ENCODE peak calls at places on chromosomes 16 and 17, in seven cellular contexts. Y is endothelial cell of umbilical vein; O is CD8-positive, alpha-beta T cell; M is right atrium auricular region; G is neural crest cell; X is nephron progenitor cell; F is IMR-90. D is an unnamed sample.

GRCh38 chr17:81510524-81510797 is 2.1 kb downstream of the ACTG1 start:
- DNase-seq in X (no peak), Y (no peak), G (no peak), O (no peak), M (no peak), F (no peak), D (no peak)

GRCh38 chr17:64213995-64214507 is 49.0 kb downstream of the TEX2 start:
- DNase-seq in X (no peak), F (no peak), Y (peak; percentile 72), G (no peak), M (no peak), O (no peak), D (no peak)

GRCh38 chr17:82110298-82110697 is 12.3 kb upstream of the FASN start:
- DNase-seq in X (no peak), O (no peak), M (no peak), Y (no peak), F (no peak), G (no peak), D (no peak)

GRCh38 chr17:41338961-41339485 is 11.6 kb downstream of the KRT33A start:
- DNase-seq in M (no peak), Y (no peak), G (no peak), X (no peak), O (peak; percentile 38), F (peak; percentile 39), D (no peak)

GRCh38 chr16:15073101-15073500 is 17.2 kb upstream of the NTAN1 start:
- DNase-seq in M (no peak), O (no peak), G (no peak), X (no peak), Y (no peak), F (no peak), D (no peak)

GRCh38 chr16:84832488-84833141 is 12.8 kb downstream of the CRISPLD2 start:
- DNase-seq in X (no peak), O (no peak), F (peak; percentile 100), G (no peak), M (peak; percentile 98), Y (no peak), D (no peak)

GRCh38 chr16:69417537-69418199 is 6.8 kb upstream of the CYB5B start:
- DNase-seq in M (peak; percentile 34), Y (peak; percentile 64), F (no peak), G (no peak), O (no peak), X (no peak), D (no peak)

GRCh38 chr17:15231851-15232516 is 33.1 kb downstream of the PMP22 start:
- DNase-seq in X (no peak), F (no peak), O (no peak), M (no peak), Y (no peak), G (no peak), D (no peak)

GRCh38 chr17:4708436-4708835 is 2.0 kb upstream of the ARRB2 start:
- DNase-seq in F (no peak), Y (no peak), M (no peak), X (no peak), G (no peak), O (peak; percentile 49), D (no peak)

GRCh38 chr17:80260791-80261158 is at the start of gene RNF213:
- DNase-seq in X (peak; percentile 70), Y (peak; percentile 6), F (no peak), O (peak; percentile 54), G (peak; percentile 40), M (no peak), D (peak; percentile 46)

GRCh38 chr17:40063034-40063765 is 435 bp downstream of the THRA start:
- DNase-seq in O (peak; percentile 41), F (no peak), Y (peak; percentile 67), G (peak; percentile 49), M (no peak), X (peak; percentile 69), D (peak; percentile 55)

GRCh38 chr17:49494399-49494798 is 694 bp upstream of the NGFR start:
- DNase-seq in M (no peak), G (no peak), F (no peak), O (no peak), Y (no peak), X (no peak), D (no peak)

GRCh38 chr16:84079664-84080063 is 37.1 kb upstream of the SLC38A8 start:
- DNase-seq in F (no peak), M (no peak), Y (no peak), G (no peak), O (no peak), X (no peak), D (no peak)

GRCh38 chr17:78751447-78752067 is 30.5 kb downstream of the CYTH1 start:
- DNase-seq in O (no peak), F (no peak), X (no peak), Y (no peak), G (no peak), M (no peak), D (no peak)

DNA sequence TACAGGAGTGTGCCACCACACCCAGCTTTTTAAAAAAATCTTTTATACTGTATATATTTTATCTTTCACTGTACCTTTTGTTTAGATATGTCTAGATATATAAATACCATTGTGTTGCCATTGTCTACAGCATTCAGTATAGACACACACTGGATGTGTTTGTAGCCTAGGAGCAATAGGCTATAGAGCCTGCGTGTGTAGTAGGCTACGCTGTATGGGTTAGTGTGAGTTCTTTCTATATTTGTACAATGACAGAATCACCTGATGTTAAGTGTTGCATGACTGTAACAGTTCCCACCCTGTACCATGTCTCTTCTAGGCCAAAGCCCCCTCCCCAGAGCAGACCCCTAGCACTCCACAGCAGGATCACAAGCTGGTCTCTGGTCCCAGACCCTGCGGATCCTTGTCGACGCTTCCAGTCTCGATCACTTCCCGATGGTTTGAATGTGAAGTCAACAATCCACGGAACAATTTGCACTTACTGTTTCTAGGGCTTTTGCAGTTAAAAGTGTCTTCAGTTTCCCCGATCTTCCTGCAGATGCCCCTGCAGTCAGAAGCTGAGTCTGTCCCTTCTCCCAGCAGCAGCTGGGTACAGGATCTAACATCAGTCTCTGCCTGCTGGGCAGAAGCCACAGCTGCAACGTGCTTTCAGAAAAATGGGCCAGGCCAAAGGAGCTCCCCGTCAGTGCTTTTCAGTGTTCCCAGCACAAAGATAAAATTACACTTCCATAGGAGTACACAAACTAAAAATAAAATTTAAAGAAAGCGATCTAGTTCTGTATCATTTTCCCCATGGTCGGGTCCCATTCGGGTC is 35.3 kb downstream of the ADAM11 start:
- DNase-seq in O (no peak), F (no peak), G (no peak), M (no peak), Y (no peak), X (no peak), D (no peak)
- TF ChIP-seq CTCF in O (no peak), F (no peak), G (no peak), M (no peak), Y (no peak), X (no peak), D (no peak)

DNA sequence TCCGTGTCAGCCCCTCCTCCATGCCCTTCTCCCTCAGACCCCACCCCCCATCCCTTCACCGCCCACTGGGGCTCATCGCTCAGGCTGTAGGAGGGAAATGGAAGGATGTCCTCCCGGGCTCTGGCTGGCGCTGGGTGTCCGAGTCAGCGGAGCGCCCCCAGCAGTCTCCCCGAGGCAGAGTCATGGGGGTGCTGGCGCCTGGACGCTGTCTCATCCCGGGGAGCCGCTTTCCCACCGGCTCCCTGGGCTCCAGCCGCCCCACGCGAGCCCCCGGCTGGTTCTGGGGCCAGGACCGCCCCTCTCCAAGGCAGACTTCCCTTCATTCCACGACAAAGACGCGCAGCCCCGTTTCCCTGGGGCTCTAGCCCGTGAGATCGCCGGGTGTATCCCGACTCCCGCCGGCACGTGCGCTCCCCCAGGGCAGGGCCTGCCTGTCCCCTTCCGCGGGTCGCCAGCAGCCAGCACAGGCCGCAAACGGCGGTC is 398 bp upstream of the ANTKMT start:
- DNase-seq in X (peak; percentile 68), F (peak; percentile 70), G (peak; percentile 53), Y (peak; percentile 45), M (no peak), O (no peak), D (no peak)
- TF ChIP-seq CTCF in X (no peak), F (peak; percentile 42), G (no peak), Y (no peak), M (no peak), O (no peak), D (no peak)

DNA sequence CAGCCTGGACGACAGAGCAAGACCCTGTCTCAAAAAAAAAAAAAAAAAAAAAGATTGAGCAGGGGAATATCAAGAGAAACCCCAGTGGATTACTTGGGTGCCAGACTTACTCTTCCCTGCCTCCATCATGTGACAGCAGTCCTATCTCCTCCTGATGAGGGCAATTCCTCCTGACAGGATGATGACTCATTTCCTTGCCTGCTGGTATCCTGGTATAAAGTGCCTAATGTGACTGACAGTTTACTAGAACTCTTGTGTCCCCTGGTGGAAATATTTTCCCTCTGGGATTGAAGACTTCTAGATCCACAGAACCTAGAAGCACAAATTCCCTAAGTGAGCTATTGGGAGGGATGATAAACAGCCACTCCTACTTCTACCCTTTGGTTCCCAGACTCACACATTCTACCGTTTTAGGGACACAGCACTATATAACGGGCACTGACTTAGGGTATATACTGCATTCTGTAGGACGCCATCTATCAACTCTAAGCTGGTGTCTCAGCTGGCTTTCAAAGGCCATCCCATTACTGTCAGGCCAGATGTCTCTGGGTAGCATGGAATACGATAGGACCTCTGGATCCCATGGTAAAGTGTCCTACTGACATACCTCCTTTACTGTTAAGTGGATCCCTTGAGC is 114.6 kb upstream of the MED13 start:
- DNase-seq in Y (peak; percentile 80), F (peak; percentile 50), M (no peak), G (no peak), O (no peak), X (no peak), D (no peak)
- TF ChIP-seq CTCF in Y (peak; percentile 19), F (no peak), M (no peak), G (no peak), O (no peak), X (no peak), D (no peak)

GRCh38 chr16:67666538-67667433 is at the start of the genes C16orf86 and ENKD1:
- DNase-seq in F (peak; percentile 41), X (peak; percentile 90), O (peak; percentile 83), G (peak; percentile 81), Y (peak; percentile 73), M (peak; percentile 88), D (peak; percentile 80)

GRCh38 chr16:67669499-67670101 is 3.0 kb downstream of the C16orf86 start:
- DNase-seq in X (no peak), M (no peak), Y (no peak), F (no peak), G (no peak), O (no peak), D (no peak)

GRCh38 chr16:67667817-67668494 is 1.3 kb downstream of the C16orf86 start:
- DNase-seq in F (peak; percentile 89), G (peak; percentile 76), O (peak; percentile 77), M (peak; percentile 94), Y (peak; percentile 92), X (peak; percentile 77), D (peak; percentile 77)

GRCh38 chr16:67667434-67667816 is 811 bp downstream of the C16orf86 start:
- DNase-seq in G (no peak), M (no peak), F (no peak), X (no peak), O (no peak), Y (no peak), D (no peak)

GRCh38 chr16:67668495-67669157 is 2.0 kb downstream of the C16orf86 start:
- DNase-seq in X (no peak), O (no peak), F (no peak), G (no peak), Y (no peak), M (no peak), D (no peak)
- TF ChIP-seq CTCF in X (no peak), O (no peak), F (no peak), G (no peak), Y (peak; percentile 28), M (no peak), D (no peak)